ENCODE peak calls at places on chromosomes 4 and X, in four cellular contexts. I is GM12878, W is K562, L is HCT116. Q is an unnamed sample.

GRCh38 chr4:20432098-20432497 is 180.4 kb downstream of the SLIT2 start:
- DNase-seq in I (no peak), W (no peak), L (no peak), Q (no peak)

GRCh38 chrX:30219372-30219771 is 4.0 kb downstream of the MAGEB2 start:
- DNase-seq in I (no peak), W (no peak), L (no peak), Q (peak; percentile 19)

GRCh38 chr4:138946306-138946705 is 69.3 kb upstream of the NOCT start:
- DNase-seq in I (no peak), W (no peak), L (no peak), Q (peak; percentile 6)

GRCh38 chrX:129540068-129540653 is at the start of gene OCRL:
- DNase-seq in I (no peak), W (peak; percentile 73), L (peak; percentile 34), Q (no peak)

GRCh38 chr4:184370711-184371389 is 103.5 kb downstream of the IRF2 start:
- DNase-seq in I (no peak), W (no peak), L (no peak), Q (no peak)

GRCh38 chrX:101482296-101482695 is 3.0 kb upstream of the ARMCX4 start:
- DNase-seq in I (no peak), W (no peak), L (no peak), Q (no peak)

GRCh38 chr4:142743071-142743825 is 102.9 kb downstream of the INPP4B start:
- DNase-seq in I (no peak), W (no peak), L (no peak), Q (no peak)

GRCh38 chrX:129039176-129039575 is 484.1 kb downstream of the SMARCA1 start:
- DNase-seq in I (no peak), W (no peak), L (no peak), Q (no peak)

GRCh38 chr4:159390648-159391047 is 287.8 kb downstream of the RAPGEF2 start:
- DNase-seq in I (no peak), W (no peak), L (peak; percentile 63), Q (no peak)

GRCh38 chr4:122045533-122045932 is 93.7 kb upstream of the TRPC3 start:
- DNase-seq in I (no peak), W (no peak), L (peak; percentile 62), Q (no peak)

GRCh38 chrX:27444093-27444908 is 18.8 kb downstream of the PPP4R3C start:
- DNase-seq in I (no peak), W (no peak), L (no peak), Q (no peak)

GRCh38 chr4:183499797-183500196 is 5.1 kb upstream of the ING2 start:
- DNase-seq in I (no peak), W (no peak), L (no peak), Q (no peak)

GRCh38 chr4:182245541-182246245 is 2.5 kb downstream of the TENM3 start:
- DNase-seq in I (no peak), W (no peak), L (no peak), Q (no peak)

GRCh38 chr4:97587912-97588311 is 555.4 kb downstream of the STPG2 start:
- DNase-seq in I (no peak), W (no peak), L (peak; percentile 7), Q (no peak)

GRCh38 chr4:89295415-89295927 is 12.1 kb downstream of the GPRIN3 start:
- DNase-seq in I (no peak), W (no peak), L (no peak), Q (no peak)

GRCh38 chr4:25504932-25505636 is 128.0 kb downstream of the ANAPC4 start:
- DNase-seq in I (no peak), W (no peak), L (no peak), Q (no peak)

GRCh38 chrX:48971325-48972213 is at the start of gene KCND1:
- DNase-seq in I (no peak), W (peak; percentile 46), L (no peak), Q (peak; percentile 71)

GRCh38 chr4:71941001-71941400 is 90.8 kb upstream of the NPFFR2 start:
- DNase-seq in I (no peak), W (peak; percentile 12), L (peak; percentile 1), Q (peak; percentile 7)

GRCh38 chrX:129641941-129642340 is 12.8 kb downstream of the APLN start:
- DNase-seq in I (no peak), W (no peak), L (no peak), Q (no peak)

GRCh38 chrX:105463483-105463882 is 243.0 kb upstream of the TEX13A start:
- DNase-seq in I (no peak), W (no peak), L (no peak), Q (no peak)

GRCh38 chrX:373641-374471 is 12.9 kb downstream of the PPP2R3B start:
- DNase-seq in I (no peak), W (no peak), L (no peak), Q (no peak)

GRCh38 chrX:43835557-43835956 is 46.7 kb downstream of the MAOB start:
- DNase-seq in I (no peak), W (no peak), L (no peak), Q (no peak)

GRCh38 chr4:176784816-176785215 is 7.9 kb downstream of the VEGFC start:
- DNase-seq in I (no peak), W (no peak), L (no peak), Q (no peak)

GRCh38 chr4:145531791-145532190 is 50.1 kb downstream of the SMAD1 start:
- DNase-seq in I (no peak), W (no peak), L (no peak), Q (no peak)

GRCh38 chr4:125315571-125316390 is 1.0 kb downstream of the FAT4 start:
- DNase-seq in I (no peak), W (no peak), L (no peak), Q (peak; percentile 76)

GRCh38 chr4:18722748-18723191 is 701.2 kb upstream of the LCORL start:
- DNase-seq in I (no peak), W (no peak), L (no peak), Q (no peak)

GRCh38 chrX:135114392-135114791 is 5.9 kb downstream of the ETDB start:
- DNase-seq in I (peak; percentile 61), W (no peak), L (no peak), Q (no peak)

GRCh38 chrX:71366674-71367256 is 608 bp downstream of the TAF1 start:
- DNase-seq in I (no peak), W (peak; percentile 21), L (no peak), Q (no peak)

GRCh38 chr4:174318829-174319764 is 35.4 kb downstream of the CEP44 start:
- DNase-seq in I (no peak), W (peak; percentile 31), L (peak; percentile 22), Q (no peak)

GRCh38 chr4:26619784-26620183 is 35.9 kb downstream of the TBC1D19 start:
- DNase-seq in I (no peak), W (no peak), L (no peak), Q (no peak)

GRCh38 chr4:6499241-6499605 is 26.8 kb upstream of the PPP2R2C start:
- DNase-seq in I (no peak), W (no peak), L (no peak), Q (peak; percentile 33)

GRCh38 chr4:156547439-156547838 is 424.2 kb downstream of the PDGFC start:
- DNase-seq in I (no peak), W (no peak), L (no peak), Q (no peak)

GRCh38 chr4:156547891-156548290 is 423.7 kb downstream of the PDGFC start:
- DNase-seq in I (no peak), W (no peak), L (no peak), Q (no peak)

DNA sequence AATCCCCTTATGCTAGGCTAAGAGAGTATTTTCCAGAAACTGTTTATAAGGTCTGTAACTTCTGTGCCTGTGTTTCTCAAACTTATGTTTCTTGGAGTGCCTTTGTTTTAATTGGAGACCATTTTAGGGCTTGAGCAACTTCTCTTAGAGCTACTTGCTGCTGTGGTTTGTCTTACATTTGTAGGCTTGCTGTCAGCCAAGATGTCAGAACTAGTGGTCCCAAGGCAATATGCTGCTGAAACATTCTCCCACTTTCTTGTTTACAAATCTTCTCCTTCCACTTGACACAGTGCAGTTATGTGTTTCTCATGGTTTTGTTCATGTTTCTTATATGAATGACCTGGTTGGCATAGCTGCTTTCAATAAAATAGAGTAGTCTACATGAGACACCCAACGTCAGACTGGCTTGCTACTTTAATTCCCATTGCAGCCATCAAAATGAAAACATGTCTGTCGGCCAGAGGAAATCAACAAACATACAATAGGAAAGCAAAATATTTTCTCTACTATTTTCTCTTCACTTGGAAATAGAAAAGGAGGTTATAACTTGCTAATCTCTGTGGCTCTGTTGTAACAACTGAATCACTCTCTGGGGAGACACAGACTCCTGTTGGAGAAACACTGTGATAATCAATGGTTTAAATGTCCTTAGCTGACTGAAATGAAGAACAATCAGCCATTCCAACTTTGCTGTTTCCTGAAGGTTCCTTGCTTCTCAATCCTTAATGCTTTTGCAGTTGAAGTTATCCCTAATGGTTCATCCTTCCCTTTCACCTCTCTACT is 426.4 kb downstream of the PDGFC start:
- DNase-seq in I (no peak), W (no peak), L (no peak), Q (no peak)
- TF ChIP-seq POLR2AphosphoS5 in I (no peak), W (no peak), L (no peak), Q (no peak)

GRCh38 chr4:56512166-56512565 is 6.6 kb downstream of the ARL9 start:
- DNase-seq in I (no peak), W (no peak), L (no peak), Q (no peak)
- TF ChIP-seq EGR1 in I (no peak), W (no peak), L (no peak), Q (no peak)

DNA sequence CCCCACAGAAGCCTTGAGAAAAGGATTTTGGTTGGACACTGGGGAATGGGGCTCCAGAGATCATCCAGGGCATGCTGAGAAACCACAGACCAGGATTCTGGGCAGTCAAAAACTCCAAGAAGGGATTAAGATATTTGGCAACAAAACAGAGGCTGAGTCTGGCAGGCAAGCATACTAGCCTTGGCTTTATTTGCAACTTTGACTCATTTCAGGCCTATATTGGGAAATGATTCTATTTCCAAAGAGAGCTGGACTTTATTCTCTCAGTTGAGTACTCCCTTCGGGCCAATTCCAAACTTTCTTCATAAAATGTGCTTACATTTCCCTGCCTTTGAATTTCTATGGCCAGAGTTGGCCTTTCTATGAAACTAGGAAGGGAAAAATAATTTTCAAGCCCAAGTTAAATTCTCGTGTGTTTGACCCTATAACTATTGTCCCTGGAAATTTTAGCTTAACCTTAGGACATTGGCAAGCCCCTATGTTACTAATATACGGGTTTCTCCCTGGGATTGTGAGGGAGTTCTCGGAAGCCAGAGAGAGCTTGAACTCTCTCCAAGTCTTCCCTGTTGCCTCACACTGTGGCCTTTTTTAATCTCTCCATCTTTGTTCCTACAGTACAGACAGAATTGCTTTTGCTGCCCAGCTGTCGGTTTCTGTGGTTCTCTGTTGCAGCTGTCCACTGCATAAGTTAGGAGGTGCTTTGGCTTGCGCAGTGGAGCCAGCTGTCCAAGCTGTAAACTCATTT is 112.7 kb upstream of the FAM9A start:
- DNase-seq in I (no peak), W (no peak), L (no peak), Q (no peak)
- TF ChIP-seq POLR2AphosphoS5 in I (no peak), W (no peak), L (no peak), Q (no peak)

DNA sequence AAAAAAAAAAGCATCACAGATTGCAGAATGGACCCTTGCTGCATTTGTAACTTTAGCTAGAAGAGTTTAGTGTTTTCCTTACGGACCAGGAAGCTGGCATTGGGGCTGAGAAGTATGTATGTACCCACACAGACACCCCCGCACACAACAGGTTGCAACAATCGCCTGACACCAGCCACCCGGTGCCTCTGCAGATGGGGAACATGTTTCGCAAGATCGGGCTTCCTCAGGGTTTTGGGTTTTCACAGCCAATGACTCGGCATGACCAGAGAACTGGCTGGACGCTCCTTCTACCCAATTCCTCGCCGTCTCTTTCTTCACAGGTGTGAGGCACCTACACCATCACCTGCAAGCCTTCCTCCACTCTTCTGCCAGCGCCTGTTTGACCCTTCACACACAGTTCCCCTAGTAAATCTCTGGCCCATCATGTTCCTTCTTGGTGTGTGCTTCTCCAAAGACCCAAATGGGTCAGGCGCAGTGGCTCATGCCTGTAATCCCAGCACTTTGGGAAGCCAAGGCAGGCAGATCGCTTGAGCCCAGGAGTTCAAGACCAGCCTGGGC is 70.4 kb downstream of the DHRSX start:
- DNase-seq in I (no peak), W (no peak), L (no peak), Q (no peak)
- TF ChIP-seq EGR1 in I (no peak), W (no peak), L (no peak), Q (no peak)

GRCh38 chrX:153727108-153727931 is 2.7 kb downstream of the ABCD1 start:
- DNase-seq in I (no peak), W (no peak), L (no peak), Q (no peak)
- TF ChIP-seq POLR2AphosphoS5 in I (no peak), W (no peak), L (no peak), Q (no peak)